ENCODE peak calls at places on chromosome 13, in four cellular contexts. W is astrocyte of the spinal cord, E is tibial nerve, S is Peyer's patch. Z is an unnamed sample.

GRCh38 chr13:22961835-22962537 is 218.8 kb upstream of the SGCG start:
- DNase-seq in S (no peak), W (no peak), E (no peak), Z (no peak)

GRCh38 chr13:107458269-107458668 is 757.1 kb downstream of the LIG4 start:
- DNase-seq in E (no peak), S (no peak), W (no peak), Z (no peak)

GRCh38 chr13:76707360-76707759 is 178.8 kb downstream of the KCTD12 start:
- DNase-seq in S (no peak), W (peak), E (no peak), Z (no peak)

GRCh38 chr13:113648218-113648615 is 9.8 kb downstream of the ATP4B start:
- DNase-seq in S (peak), W (no peak), E (peak), Z (no peak)

GRCh38 chr13:44013666-44014291 is 134.1 kb downstream of the LACC1 start:
- DNase-seq in W (peak), E (no peak), S (no peak), Z (no peak)

GRCh38 chr13:109146912-109147624 is 517.7 kb downstream of the MYO16 start:
- DNase-seq in S (no peak), W (peak), E (no peak), Z (no peak)

GRCh38 chr13:50845211-50845610 is 1.7 kb upstream of the DLEU7 start:
- DNase-seq in S (no peak), W (peak), E (no peak), Z (no peak)

GRCh38 chr13:42553098-42554046 is 20.6 kb upstream of the TNFSF11 start:
- DNase-seq in E (no peak), W (peak), S (no peak), Z (no peak)

GRCh38 chr13:59120297-59120843 is 1043.4 kb downstream of the DIAPH3 start:
- DNase-seq in S (no peak), W (no peak), E (no peak), Z (no peak)

GRCh38 chr13:75687145-75687763 is 51.1 kb downstream of the LMO7 start:
- DNase-seq in W (peak), E (no peak), S (no peak), Z (no peak)

DNA sequence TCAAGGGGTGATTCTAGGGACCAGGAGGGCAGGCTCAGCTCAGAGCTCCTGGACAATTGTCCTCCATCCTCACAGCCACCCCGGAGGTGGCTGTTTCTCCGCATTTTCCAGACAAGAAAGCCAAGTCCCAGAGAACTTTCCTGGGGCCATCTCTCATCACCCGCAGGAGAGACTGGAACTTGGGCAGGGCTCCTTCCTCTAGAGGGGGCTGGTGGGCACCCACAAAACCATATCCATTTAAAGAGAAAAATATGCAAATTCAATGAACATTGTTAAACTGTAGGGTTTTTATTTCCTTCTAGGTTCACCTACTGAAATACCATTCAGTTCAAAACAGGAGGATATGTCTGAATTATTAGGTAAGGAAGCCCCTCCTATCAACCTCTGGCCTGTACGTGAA is 16.6 kb downstream of the SPACA7 start:
- DNase-seq in S (no peak), W (no peak), E (no peak), Z (no peak)
- TF ChIP-seq CTCF in S (no peak), W (no peak), E (no peak), Z (no peak)

GRCh38 chr13:96822900-96823299 is 171.4 kb downstream of the OXGR1 start:
- DNase-seq in S (peak), E (no peak), W (no peak), Z (no peak)
- TF ChIP-seq CTCF in S (no peak), E (no peak), W (peak), Z (no peak)

DNA sequence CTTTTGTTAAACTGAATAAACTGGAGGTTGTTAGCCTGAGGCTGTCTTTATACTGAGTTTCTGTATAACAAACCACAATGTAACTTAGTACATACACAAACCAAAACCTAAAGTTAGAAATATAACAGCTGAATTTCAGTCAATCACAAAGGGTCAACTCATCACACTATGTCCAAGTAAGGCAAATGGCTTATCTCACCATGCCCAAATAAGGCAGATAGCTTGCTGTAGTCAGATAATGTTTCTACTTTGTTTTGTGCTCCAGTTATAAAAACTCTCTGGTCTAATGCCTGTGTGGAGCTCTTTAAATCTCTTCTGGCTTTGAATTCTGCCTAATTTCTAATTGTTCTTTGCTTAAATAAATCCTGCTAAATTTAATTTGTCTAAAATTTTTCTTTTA is 1323.4 kb upstream of the ATXN8OS start:
- DNase-seq in W (no peak), S (no peak), E (no peak), Z (no peak)
- TF ChIP-seq CTCF in W (no peak), S (no peak), E (no peak), Z (no peak)

DNA sequence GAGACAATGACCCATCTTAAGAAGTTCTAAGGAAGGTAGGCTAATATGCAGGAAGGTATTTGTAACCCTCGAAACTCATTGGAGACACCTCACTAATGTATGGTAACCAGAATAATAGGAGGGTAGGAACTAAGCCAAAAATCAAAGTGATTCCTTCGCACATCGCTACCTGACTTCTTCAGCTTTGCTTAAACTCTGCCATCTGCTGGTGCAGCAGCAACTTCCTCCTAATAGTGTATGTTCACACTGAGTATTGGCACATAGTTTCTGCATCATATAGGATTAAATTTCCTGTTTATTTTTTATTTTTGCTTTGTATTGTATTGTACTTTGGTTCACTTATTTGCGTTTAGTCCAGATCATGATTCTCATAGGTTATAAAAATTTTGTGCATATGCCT is 676.2 kb downstream of the GPC5 start:
- DNase-seq in E (no peak), S (no peak), W (peak), Z (no peak)
- TF ChIP-seq CTCF in E (no peak), S (no peak), W (peak), Z (no peak)

GRCh38 chr13:39273953-39274352 is 235.7 kb downstream of the NHLRC3 start:
- DNase-seq in W (peak), S (no peak), E (no peak), Z (no peak)
- TF ChIP-seq CTCF in W (peak), S (no peak), E (no peak), Z (no peak)

GRCh38 chr13:87124785-87125074 is 546.4 kb upstream of the SLITRK5 start:
- DNase-seq in S (no peak), E (no peak), W (no peak), Z (no peak)
- TF ChIP-seq CTCF in S (no peak), E (no peak), W (no peak), Z (no peak)

GRCh38 chr13:26058704-26059103 is 6.9 kb upstream of the SHISA2 start:
- DNase-seq in S (no peak), E (no peak), W (no peak), Z (no peak)

GRCh38 chr13:26067601-26068000 is 15.8 kb upstream of the SHISA2 start:
- DNase-seq in E (no peak), W (no peak), S (no peak), Z (no peak)

GRCh38 chr13:26060366-26060765 is 8.6 kb upstream of the SHISA2 start:
- DNase-seq in W (no peak), E (no peak), S (no peak), Z (no peak)

GRCh38 chr13:26061947-26062346 is 10.1 kb upstream of the SHISA2 start:
- DNase-seq in S (no peak), W (peak), E (no peak), Z (no peak)

DNA sequence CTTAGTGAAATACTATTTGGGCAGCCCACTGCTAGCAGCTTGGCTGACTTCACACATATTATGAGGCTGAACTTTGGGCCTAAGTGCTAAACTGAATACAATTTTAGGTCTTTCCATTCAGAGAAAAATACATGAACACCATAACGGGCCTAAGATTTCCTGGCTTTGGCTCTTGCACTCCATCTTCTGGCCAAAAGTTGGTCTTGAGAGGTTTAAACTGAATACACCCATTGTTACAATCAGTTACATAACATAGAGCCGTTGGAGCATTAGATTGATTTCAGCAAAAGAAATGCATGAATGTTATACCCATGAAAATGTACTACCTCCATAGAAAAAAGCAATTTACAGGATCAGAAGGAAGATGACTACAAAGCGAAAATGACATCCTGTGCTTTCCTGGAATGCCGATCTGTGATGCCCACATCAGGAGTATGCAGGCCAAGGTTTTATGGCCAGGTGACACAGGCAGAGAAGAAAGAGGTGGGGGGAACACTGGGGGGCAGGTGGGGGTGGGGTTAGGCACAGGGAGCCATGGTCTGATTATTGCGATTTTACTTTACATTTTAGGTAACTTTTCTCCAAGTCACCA is 11.1 kb upstream of the SHISA2 start:
- DNase-seq in W (peak), S (no peak), E (no peak), Z (no peak)
- TF ChIP-seq CTCF in W (peak), S (peak), E (peak), Z (peak)

DNA sequence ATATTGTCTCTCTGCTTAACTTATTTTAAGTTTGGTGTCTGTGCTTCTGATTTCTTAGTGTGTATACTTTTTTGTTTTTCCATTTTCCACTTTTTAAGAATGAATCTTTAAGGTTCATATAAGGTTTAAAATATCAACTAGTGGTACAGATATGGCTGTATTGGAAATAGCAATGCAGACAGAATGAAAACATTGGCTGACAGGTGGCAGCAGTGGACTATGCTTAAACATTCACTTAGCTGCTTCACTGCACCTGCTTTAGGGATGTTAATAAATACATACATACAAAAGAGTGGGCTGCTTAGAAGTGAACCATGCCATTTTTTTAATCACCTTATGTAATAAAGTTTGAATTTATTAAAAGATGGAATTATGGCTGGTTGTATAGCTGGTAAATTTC is 27.3 kb downstream of the TM9SF2 start:
- DNase-seq in E (no peak), S (no peak), W (no peak), Z (no peak)
- TF ChIP-seq CTCF in E (no peak), S (no peak), W (peak), Z (no peak)

DNA sequence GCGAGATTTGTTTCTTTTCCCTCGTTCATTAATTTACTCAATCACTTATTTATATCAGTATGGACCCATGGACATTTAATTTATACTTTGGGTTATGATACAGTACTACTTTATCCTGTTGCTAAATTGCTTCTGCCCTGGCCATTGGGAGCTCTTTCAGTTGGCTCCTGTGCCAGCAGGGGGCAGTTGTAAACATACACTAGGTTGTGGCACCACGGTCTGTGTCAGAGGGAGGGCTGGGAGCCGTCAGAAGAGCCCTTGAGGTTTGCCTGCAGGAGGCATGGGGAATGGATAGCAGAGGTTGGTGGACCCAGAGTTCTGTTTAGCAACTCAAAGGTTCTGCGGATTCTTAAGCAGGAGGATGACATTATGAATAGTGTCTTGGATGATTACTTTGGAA is 94.3 kb downstream of the ERCC5 start:
- DNase-seq in W (no peak), E (no peak), S (no peak), Z (no peak)
- TF ChIP-seq CTCF in W (no peak), E (no peak), S (no peak), Z (no peak)

Z was measured in natural killer cell.